ENCODE peak calls at places on chromosomes 5 and 9, in six cellular contexts. A is HFFc6; J is lower lobe of right lung; N is left ventricle myocardium superior; M is breast epithelium; G is stimulated activated CD8-positive, alpha-beta memory T cell treated with anti-CD3 and anti-CD28 coated beads, Interleukin-4, amount 100 ng/mL, for 24 hours. W is an unnamed sample.

GRCh38 chr5:75522025-75522424 is 10.3 kb downstream of the POLK start:
- DNase-seq in A (no peak), J (no peak), N (no peak), M (no peak), G (no peak), W (no peak)

GRCh38 chr5:16901038-16901644 is 34.9 kb downstream of the MYO10 start:
- DNase-seq in A (no peak), J (no peak), N (no peak), M (no peak), G (no peak), W (no peak)

GRCh38 chr5:24188196-24188595 is 456.6 kb downstream of the CDH10 start:
- DNase-seq in A (no peak), J (no peak), N (no peak), M (no peak), G (no peak), W (no peak)

GRCh38 chr5:157180374-157181264 is at the start of gene ITK:
- DNase-seq in A (no peak), J (no peak), N (no peak), M (no peak), G (no peak), W (no peak)

GRCh38 chr5:44661851-44662250 is 146.9 kb upstream of the MRPS30 start:
- DNase-seq in A (no peak), J (no peak), N (no peak), M (no peak), G (no peak), W (no peak)

GRCh38 chr5:124979174-124979573 is 232.7 kb upstream of the ZNF608 start:
- DNase-seq in A (no peak), J (no peak), N (no peak), M (no peak), G (no peak), W (no peak)

GRCh38 chr5:56481147-56481997 is 248.2 kb upstream of the ANKRD55 start:
- DNase-seq in A (no peak), J (peak), N (peak), M (no peak), G (no peak), W (peak)

GRCh38 chr9:77433675-77434445 is 214.3 kb downstream of the GNA14 start:
- DNase-seq in A (peak), J (peak), N (peak), M (peak), G (no peak), W (peak)

GRCh38 chr9:116154334-116154975 is 864 bp downstream of the PAPPA start:
- DNase-seq in A (no peak), J (no peak), N (peak), M (no peak), G (no peak), W (peak)

GRCh38 chr5:157511656-157512644 is 51.9 kb downstream of the NIPAL4 start:
- DNase-seq in A (peak), J (peak), N (peak), M (peak), G (no peak), W (peak)

GRCh38 chr5:91486638-91487037 is 103.5 kb upstream of the ARRDC3 start:
- DNase-seq in A (no peak), J (no peak), N (no peak), M (no peak), G (no peak), W (no peak)

GRCh38 chr9:97557606-97558095 is 56.2 kb downstream of the TMOD1 start:
- DNase-seq in A (no peak), J (peak), N (peak), M (no peak), G (no peak), W (peak)

GRCh38 chr9:26210338-26210851 is 532.2 kb upstream of the TUSC1 start:
- DNase-seq in A (peak), J (no peak), N (no peak), M (no peak), G (no peak), W (no peak)

GRCh38 chr5:77719666-77720363 is 56.3 kb downstream of the TBCA start:
- DNase-seq in A (no peak), J (no peak), N (no peak), M (no peak), G (no peak), W (no peak)

GRCh38 chr5:137084016-137084415 is 415.1 kb downstream of the SPOCK1 start:
- DNase-seq in A (no peak), J (no peak), N (no peak), M (no peak), G (no peak), W (no peak)

GRCh38 chr5:418681-419121 is 24.3 kb upstream of the EXOC3 start:
- DNase-seq in A (no peak), J (peak), N (no peak), M (no peak), G (no peak), W (no peak)

GRCh38 chr5:97042981-97043380 is 99.4 kb downstream of the LIX1 start:
- DNase-seq in A (no peak), J (peak), N (no peak), M (no peak), G (no peak), W (no peak)

GRCh38 chr5:74015716-74016115 is 389.7 kb downstream of the ARHGEF28 start:
- DNase-seq in A (no peak), J (no peak), N (no peak), M (no peak), G (no peak), W (no peak)

GRCh38 chr5:180332051-180332517 is 21.1 kb downstream of the GFPT2 start:
- DNase-seq in A (no peak), J (peak), N (no peak), M (no peak), G (no peak), W (peak)

GRCh38 chr9:74867483-74867882 is 20.2 kb downstream of the TRPM6 start:
- DNase-seq in A (no peak), J (no peak), N (no peak), M (no peak), G (no peak), W (no peak)

W was measured in Right ventricle myocardium superior.